ENCODE peak calls at places on chromosomes 13 and 19, in seven cellular contexts. F is K562, O is hepatocyte, H is type B pancreatic cell, K is ELF-1, Z is sciatic nerve, N is Daoy. L is an unnamed sample.

GRCh38 chr13:23899555-23899954 is 2.3 kb upstream of the C1QTNF9B start:
- DNase-seq in O (peak; percentile 52), K (no peak), F (peak; percentile 13), N (peak; percentile 23), H (no peak), Z (no peak), L (peak; percentile 72)

GRCh38 chr19:49327878-49328544 is 3.0 kb upstream of the SLC6A16 start:
- DNase-seq in O (no peak), H (peak; percentile 24), Z (no peak), K (peak; percentile 29), F (peak; percentile 59), N (peak; percentile 31), L (no peak)

GRCh38 chr19:4914736-4915501 is 5.6 kb downstream of the UHRF1 start:
- DNase-seq in N (peak; percentile 88), K (peak; percentile 66), F (peak; percentile 70), Z (no peak), O (peak; percentile 85), H (no peak), L (peak; percentile 18)

GRCh38 chr19:47188507-47189033 is 42.4 kb downstream of the BBC3 start:
- DNase-seq in K (no peak), N (no peak), O (no peak), H (no peak), Z (no peak), F (no peak), L (no peak)

GRCh38 chr19:15869109-15869555 is 28.7 kb downstream of the CYP4F2 start:
- DNase-seq in Z (no peak), N (peak; percentile 64), H (no peak), K (peak; percentile 27), F (peak; percentile 88), O (no peak), L (peak; percentile 56)

GRCh38 chr13:74036373-74036772 is 97.8 kb downstream of the KLF12 start:
- DNase-seq in F (no peak), K (peak; percentile 95), O (peak; percentile 40), N (no peak), Z (no peak), H (no peak), L (peak; percentile 28)

GRCh38 chr19:10112037-10112751 is 701 bp downstream of the P2RY11 start:
- DNase-seq in H (no peak), Z (no peak), O (no peak), N (peak; percentile 60), K (no peak), F (no peak), L (no peak)

GRCh38 chr19:3179739-3180293 is 1.2 kb downstream of the S1PR4 start:
- DNase-seq in N (no peak), K (no peak), O (no peak), F (no peak), H (peak; percentile 69), Z (peak; percentile 53), L (no peak)

GRCh38 chr13:79522583-79522982 is 41.6 kb downstream of the NDFIP2 start:
- DNase-seq in Z (no peak), K (no peak), O (no peak), F (no peak), N (peak; percentile 17), H (no peak), L (no peak)

GRCh38 chr13:90918551-90918950 is 428.9 kb upstream of the MIR17HG start:
- DNase-seq in H (no peak), O (peak; percentile 28), Z (no peak), N (no peak), K (no peak), F (no peak), L (no peak)

GRCh38 chr19:1097810-1098176 is 2.6 kb upstream of the POLR2E start:
- DNase-seq in N (no peak), H (no peak), Z (no peak), K (no peak), F (no peak), O (no peak), L (no peak)

GRCh38 chr13:26449063-26449848 is 108.2 kb upstream of the WASF3 start:
- DNase-seq in N (peak; percentile 16), H (no peak), O (no peak), F (no peak), K (no peak), Z (no peak), L (no peak)

GRCh38 chr13:99220199-99220931 is 19.7 kb downstream of the UBAC2 start:
- DNase-seq in H (no peak), N (peak; percentile 16), K (no peak), Z (no peak), F (no peak), O (no peak), L (no peak)

GRCh38 chr13:63408227-63409202 is 1992.9 kb upstream of the PCDH20 start:
- DNase-seq in N (no peak), F (no peak), Z (no peak), H (no peak), K (no peak), O (no peak), L (peak; percentile 33)

GRCh38 chr19:3360494-3361383 is 5.6 kb upstream of the NFIC start:
- DNase-seq in K (no peak), Z (peak; percentile 87), H (no peak), O (no peak), F (peak; percentile 84), N (peak; percentile 64), L (peak; percentile 63)

GRCh38 chr19:1850809-1851544 is 2.7 kb upstream of the REXO1 start:
- DNase-seq in Z (no peak), F (no peak), N (no peak), O (no peak), K (no peak), H (no peak), L (no peak)

GRCh38 chr13:21690955-21691354 is 20.1 kb downstream of the FGF9 start:
- DNase-seq in F (no peak), O (no peak), Z (no peak), K (no peak), N (no peak), H (no peak), L (no peak)

GRCh38 chr13:76663941-76664340 is 222.3 kb downstream of the KCTD12 start:
- DNase-seq in N (no peak), K (no peak), O (no peak), F (no peak), H (no peak), Z (no peak), L (no peak)

GRCh38 chr19:752652-753517 is 2.0 kb downstream of the MISP start:
- DNase-seq in K (peak; percentile 70), Z (peak; percentile 77), H (no peak), F (no peak), N (peak; percentile 82), O (peak; percentile 90), L (peak; percentile 86)

GRCh38 chr13:30000373-30000770 is 150.0 kb upstream of the UBL3 start:
- DNase-seq in K (no peak), H (no peak), Z (no peak), O (no peak), F (no peak), N (no peak), L (peak; percentile 18)

GRCh38 chr19:5352229-5352763 is 11.7 kb upstream of the PTPRS start:
- DNase-seq in O (no peak), Z (no peak), F (no peak), N (peak; percentile 56), K (no peak), H (no peak), L (no peak)

GRCh38 chr19:10417598-10418280 is 2.6 kb upstream of the PDE4A start:
- DNase-seq in K (peak; percentile 77), N (no peak), Z (no peak), O (peak; percentile 26), F (peak; percentile 40), H (no peak), L (peak; percentile 78)

GRCh38 chr19:18460313-18460712 is 22.4 kb upstream of the ISYNA1 start:
- DNase-seq in O (peak; percentile 60), Z (peak; percentile 82), F (no peak), N (peak; percentile 85), H (no peak), K (no peak), L (no peak)

GRCh38 chr19:51715850-51716249 is 7.9 kb downstream of the HAS1 start:
- DNase-seq in N (no peak), F (no peak), H (no peak), K (no peak), O (no peak), Z (no peak), L (no peak)

GRCh38 chr13:46195017-46195416 is 13.0 kb upstream of the LCP1 start:
- DNase-seq in N (no peak), F (no peak), K (no peak), H (no peak), O (no peak), Z (no peak), L (no peak)

GRCh38 chr19:52189745-52190678 is at the start of gene PPP2R1A:
- DNase-seq in Z (peak; percentile 99), H (peak; percentile 98), F (peak; percentile 99), K (peak; percentile 100), N (peak; percentile 100), O (peak; percentile 100), L (peak; percentile 100)

GRCh38 chr19:15775249-15775648 is 12.2 kb upstream of the OR10H5 start:
- DNase-seq in O (no peak), Z (no peak), N (no peak), K (no peak), F (no peak), H (no peak), L (no peak)

L was measured in left kidney.